ENCODE peak calls at places on chromosomes 4 and X, in five cellular contexts. One of them, this sample, is unnamed.

GRCh38 chr4:185730849-185731608 is 81.0 kb downstream of the SORBS2 start:
- DNase-seq in fibroblast of pulmonary artery: peak
- DNase-seq in CD4-positive, alpha-beta T cell: no peak
- DNase-seq in AG04449: no peak
- DNase-seq in choroid plexus epithelial cell: peak
- DNase-seq in this sample: no peak

GRCh38 chrX:136214551-136214950 is 36.6 kb downstream of the MAP7D3 start:
- DNase-seq in choroid plexus epithelial cell: peak
- DNase-seq in fibroblast of pulmonary artery: peak
- DNase-seq in AG04449: no peak
- DNase-seq in CD4-positive, alpha-beta T cell: no peak
- DNase-seq in this sample: peak

GRCh38 chr4:169774466-169775445 is 17.0 kb upstream of the HPF1 start:
- DNase-seq in choroid plexus epithelial cell: no peak
- DNase-seq in AG04449: no peak
- DNase-seq in fibroblast of pulmonary artery: peak
- DNase-seq in CD4-positive, alpha-beta T cell: peak
- DNase-seq in this sample: no peak

GRCh38 chrX:13898603-13899002 is 81.7 kb upstream of the GPM6B start:
- DNase-seq in AG04449: no peak
- DNase-seq in CD4-positive, alpha-beta T cell: no peak
- DNase-seq in fibroblast of pulmonary artery: no peak
- DNase-seq in choroid plexus epithelial cell: no peak
- DNase-seq in this sample: no peak

GRCh38 chr4:158721680-158722079 is 1.5 kb downstream of the PPID start:
- DNase-seq in choroid plexus epithelial cell: no peak
- DNase-seq in CD4-positive, alpha-beta T cell: no peak
- DNase-seq in fibroblast of pulmonary artery: no peak
- DNase-seq in AG04449: no peak
- DNase-seq in this sample: no peak

GRCh38 chr4:163540977-163541376 is 46.5 kb downstream of the TMA16 start:
- DNase-seq in choroid plexus epithelial cell: peak
- DNase-seq in AG04449: peak
- DNase-seq in fibroblast of pulmonary artery: peak
- DNase-seq in CD4-positive, alpha-beta T cell: no peak
- DNase-seq in this sample: no peak

GRCh38 chrX:13026877-13027652 is 17.4 kb downstream of the FAM9C start:
- DNase-seq in AG04449: no peak
- DNase-seq in choroid plexus epithelial cell: no peak
- DNase-seq in fibroblast of pulmonary artery: no peak
- DNase-seq in CD4-positive, alpha-beta T cell: no peak
- DNase-seq in this sample: no peak

GRCh38 chrX:72492499-72492898 is 80.1 kb downstream of the HDAC8 start:
- DNase-seq in fibroblast of pulmonary artery: no peak
- DNase-seq in CD4-positive, alpha-beta T cell: no peak
- DNase-seq in choroid plexus epithelial cell: no peak
- DNase-seq in AG04449: no peak
- DNase-seq in this sample: no peak

GRCh38 chr4:98976716-98977115 is 18.8 kb upstream of the METAP1 start:
- DNase-seq in choroid plexus epithelial cell: peak
- DNase-seq in fibroblast of pulmonary artery: peak
- DNase-seq in AG04449: peak
- DNase-seq in CD4-positive, alpha-beta T cell: no peak
- DNase-seq in this sample: peak

GRCh38 chr4:121140712-121141111 is 23.4 kb downstream of the TNIP3 start:
- DNase-seq in fibroblast of pulmonary artery: peak
- DNase-seq in choroid plexus epithelial cell: peak
- DNase-seq in CD4-positive, alpha-beta T cell: no peak
- DNase-seq in AG04449: peak
- DNase-seq in this sample: no peak

GRCh38 chrX:141894733-141895132 is 9.0 kb upstream of the MAGEC1 start:
- DNase-seq in CD4-positive, alpha-beta T cell: no peak
- DNase-seq in AG04449: no peak
- DNase-seq in choroid plexus epithelial cell: no peak
- DNase-seq in fibroblast of pulmonary artery: no peak
- DNase-seq in this sample: no peak

DNA sequence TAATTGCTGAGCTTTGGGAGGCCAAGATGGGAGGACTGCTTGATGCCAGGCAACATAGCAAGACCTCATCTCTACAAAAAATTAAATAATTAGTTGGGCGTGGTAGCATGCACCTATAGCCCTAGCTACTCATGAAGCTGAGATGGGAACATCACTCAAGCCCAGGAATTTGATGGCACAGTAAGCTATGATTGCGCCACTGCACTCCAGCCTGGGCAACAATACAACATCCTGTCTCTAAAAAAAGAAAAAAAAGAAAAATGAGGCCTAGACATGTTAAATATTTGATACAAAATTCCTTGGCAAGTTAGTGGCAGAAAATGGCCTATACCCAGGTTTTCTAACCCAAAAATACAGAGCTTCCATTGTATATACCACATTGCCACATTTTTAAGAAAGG is 88.1 kb upstream of the MAB21L2 start:
- DNase-seq in CD4-positive, alpha-beta T cell: no peak
- DNase-seq in choroid plexus epithelial cell: peak
- DNase-seq in AG04449: no peak
- DNase-seq in fibroblast of pulmonary artery: peak
- DNase-seq in this sample: no peak
- TF ChIP-seq CTCF in CD4-positive, alpha-beta T cell: no peak
- TF ChIP-seq CTCF in choroid plexus epithelial cell: no peak
- TF ChIP-seq CTCF in AG04449: no peak
- TF ChIP-seq CTCF in fibroblast of pulmonary artery: no peak
- TF ChIP-seq CTCF in this sample: no peak

DNA sequence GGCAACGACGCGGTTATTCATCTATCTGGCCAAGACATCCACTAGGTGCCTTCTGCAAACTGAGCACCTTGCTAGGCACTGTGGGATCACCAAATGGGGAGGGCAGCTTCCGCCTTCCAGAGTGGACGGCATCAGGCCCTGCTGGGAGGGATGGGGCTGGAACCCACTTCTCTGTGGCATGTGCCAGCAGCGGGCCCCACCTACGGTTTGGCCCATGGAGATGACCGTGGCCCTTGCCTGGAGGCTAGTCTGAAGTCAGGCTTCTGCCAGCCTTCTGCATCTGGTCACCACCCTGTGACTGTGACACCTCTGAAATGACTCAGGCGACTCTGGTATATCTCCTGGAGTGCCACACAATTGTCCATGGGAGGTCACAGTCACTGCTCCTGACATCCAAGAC is 7.2 kb downstream of the SSR4 start:
- DNase-seq in choroid plexus epithelial cell: no peak
- DNase-seq in CD4-positive, alpha-beta T cell: no peak
- DNase-seq in fibroblast of pulmonary artery: no peak
- DNase-seq in AG04449: no peak
- DNase-seq in this sample: peak
- TF ChIP-seq CTCF in choroid plexus epithelial cell: no peak
- TF ChIP-seq CTCF in CD4-positive, alpha-beta T cell: no peak
- TF ChIP-seq CTCF in fibroblast of pulmonary artery: no peak
- TF ChIP-seq CTCF in AG04449: no peak
- TF ChIP-seq CTCF in this sample: no peak

GRCh38 chr4:42656736-42656985 is 244 bp downstream of the ATP8A1 start:
- DNase-seq in CD4-positive, alpha-beta T cell: no peak
- DNase-seq in choroid plexus epithelial cell: peak
- DNase-seq in fibroblast of pulmonary artery: no peak
- DNase-seq in AG04449: no peak
- DNase-seq in this sample: no peak
- TF ChIP-seq CTCF in CD4-positive, alpha-beta T cell: no peak
- TF ChIP-seq CTCF in choroid plexus epithelial cell: no peak
- TF ChIP-seq CTCF in fibroblast of pulmonary artery: no peak
- TF ChIP-seq CTCF in AG04449: no peak
- TF ChIP-seq CTCF in this sample: no peak

DNA sequence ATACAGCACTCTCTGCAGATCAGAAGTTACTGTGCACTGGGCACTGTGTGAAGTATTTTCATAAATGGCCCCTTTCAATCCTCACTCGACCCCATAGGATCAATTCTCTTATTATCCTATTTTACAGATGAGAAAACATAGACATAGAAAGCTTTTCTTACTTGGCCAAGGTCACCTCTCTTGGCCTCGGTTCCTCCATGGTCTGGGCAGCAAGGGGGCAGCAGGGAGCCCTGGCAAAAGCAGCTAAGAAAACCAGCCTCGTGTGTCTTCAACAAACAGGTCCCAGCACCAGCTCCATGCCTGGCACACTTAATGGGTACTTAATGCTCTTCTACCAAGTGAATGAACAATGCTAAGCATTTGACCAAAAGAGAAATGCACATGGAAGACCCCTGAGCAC is 34.4 kb downstream of the BST1 start:
- DNase-seq in CD4-positive, alpha-beta T cell: no peak
- DNase-seq in AG04449: no peak
- DNase-seq in choroid plexus epithelial cell: no peak
- DNase-seq in fibroblast of pulmonary artery: no peak
- DNase-seq in this sample: no peak
- TF ChIP-seq CTCF in CD4-positive, alpha-beta T cell: no peak
- TF ChIP-seq CTCF in AG04449: no peak
- TF ChIP-seq CTCF in choroid plexus epithelial cell: peak
- TF ChIP-seq CTCF in fibroblast of pulmonary artery: no peak
- TF ChIP-seq CTCF in this sample: no peak

GRCh38 chr4:177119693-177120092 is 190.0 kb upstream of the NEIL3 start:
- DNase-seq in choroid plexus epithelial cell: no peak
- DNase-seq in AG04449: no peak
- DNase-seq in CD4-positive, alpha-beta T cell: no peak
- DNase-seq in fibroblast of pulmonary artery: no peak
- DNase-seq in this sample: no peak
- TF ChIP-seq CTCF in choroid plexus epithelial cell: no peak
- TF ChIP-seq CTCF in AG04449: no peak
- TF ChIP-seq CTCF in CD4-positive, alpha-beta T cell: no peak
- TF ChIP-seq CTCF in fibroblast of pulmonary artery: no peak
- TF ChIP-seq CTCF in this sample: no peak

GRCh38 chrX:30246769-30247489 is at the start of gene MAGEB1:
- DNase-seq in CD4-positive, alpha-beta T cell: no peak
- DNase-seq in choroid plexus epithelial cell: no peak
- DNase-seq in AG04449: no peak
- DNase-seq in fibroblast of pulmonary artery: no peak
- DNase-seq in this sample: no peak
- TF ChIP-seq CTCF in CD4-positive, alpha-beta T cell: no peak
- TF ChIP-seq CTCF in choroid plexus epithelial cell: no peak
- TF ChIP-seq CTCF in AG04449: no peak
- TF ChIP-seq CTCF in fibroblast of pulmonary artery: no peak
- TF ChIP-seq CTCF in this sample: no peak

This sample was measured in PC-9.